ENCODE peak calls at places on chromosomes 1 and 21, in ten cellular contexts. One of them, this sample, is unnamed.

GRCh38 chr21:38139380-38140168 is 117.2 kb upstream of the KCNJ15 start:
- DNase-seq in HFF-Myc: no peak
- DNase-seq in H9: no peak
- DNase-seq in esophagus muscularis mucosa: no peak
- DNase-seq in dorsolateral prefrontal cortex: no peak
- DNase-seq in Calu3: peak; percentile 1
- DNase-seq in kidney epithelial cell: peak; percentile 44
- DNase-seq in psoas muscle: no peak
- DNase-seq in adrenal gland: no peak
- DNase-seq in AG04450: peak; percentile 24
- DNase-seq in this sample: no peak

GRCh38 chr1:201214886-201215285 is 24.3 kb downstream of the IGFN1 start:
- DNase-seq in HFF-Myc: no peak
- DNase-seq in H9: no peak
- DNase-seq in esophagus muscularis mucosa: no peak
- DNase-seq in dorsolateral prefrontal cortex: no peak
- DNase-seq in Calu3: no peak
- DNase-seq in kidney epithelial cell: no peak
- DNase-seq in psoas muscle: no peak
- DNase-seq in adrenal gland: no peak
- DNase-seq in AG04450: no peak
- DNase-seq in this sample: no peak

GRCh38 chr21:26962516-26963305 is 4.2 kb downstream of the ADAMTS5 start:
- DNase-seq in HFF-Myc: no peak
- DNase-seq in H9: no peak
- DNase-seq in esophagus muscularis mucosa: no peak
- DNase-seq in dorsolateral prefrontal cortex: no peak
- DNase-seq in Calu3: no peak
- DNase-seq in kidney epithelial cell: no peak
- DNase-seq in psoas muscle: no peak
- DNase-seq in adrenal gland: no peak
- DNase-seq in AG04450: no peak
- DNase-seq in this sample: no peak

GRCh38 chr1:23613191-23614126 is 54.2 kb upstream of the ID3 start:
- DNase-seq in HFF-Myc: no peak
- DNase-seq in H9: no peak
- DNase-seq in esophagus muscularis mucosa: no peak
- DNase-seq in dorsolateral prefrontal cortex: no peak
- DNase-seq in Calu3: no peak
- DNase-seq in kidney epithelial cell: no peak
- DNase-seq in psoas muscle: no peak
- DNase-seq in adrenal gland: no peak
- DNase-seq in AG04450: no peak
- DNase-seq in this sample: no peak

GRCh38 chr1:101388904-101389546 is 152.2 kb downstream of the S1PR1 start:
- DNase-seq in HFF-Myc: no peak
- DNase-seq in H9: no peak
- DNase-seq in esophagus muscularis mucosa: no peak
- DNase-seq in dorsolateral prefrontal cortex: no peak
- DNase-seq in Calu3: no peak
- DNase-seq in kidney epithelial cell: peak; percentile 5
- DNase-seq in psoas muscle: no peak
- DNase-seq in adrenal gland: no peak
- DNase-seq in AG04450: no peak
- DNase-seq in this sample: no peak

GRCh38 chr1:11062965-11063401 is 3.2 kb upstream of the SRM start:
- DNase-seq in HFF-Myc: no peak
- DNase-seq in H9: no peak
- DNase-seq in esophagus muscularis mucosa: no peak
- DNase-seq in dorsolateral prefrontal cortex: peak; percentile 41
- DNase-seq in Calu3: no peak
- DNase-seq in kidney epithelial cell: no peak
- DNase-seq in psoas muscle: peak; percentile 14
- DNase-seq in adrenal gland: no peak
- DNase-seq in AG04450: no peak
- DNase-seq in this sample: no peak

GRCh38 chr21:43906585-43907370 is 41.8 kb downstream of the AGPAT3 start:
- DNase-seq in HFF-Myc: no peak
- DNase-seq in H9: no peak
- DNase-seq in esophagus muscularis mucosa: no peak
- DNase-seq in dorsolateral prefrontal cortex: no peak
- DNase-seq in Calu3: no peak
- DNase-seq in kidney epithelial cell: no peak
- DNase-seq in psoas muscle: no peak
- DNase-seq in adrenal gland: no peak
- DNase-seq in AG04450: no peak
- DNase-seq in this sample: no peak

GRCh38 chr21:42653492-42654061 is at the start of gene PDE9A:
- DNase-seq in HFF-Myc: no peak
- DNase-seq in H9: peak; percentile 69
- DNase-seq in esophagus muscularis mucosa: no peak
- DNase-seq in dorsolateral prefrontal cortex: no peak
- DNase-seq in Calu3: peak; percentile 35
- DNase-seq in kidney epithelial cell: no peak
- DNase-seq in psoas muscle: peak; percentile 55
- DNase-seq in adrenal gland: peak; percentile 66
- DNase-seq in AG04450: no peak
- DNase-seq in this sample: peak; percentile 75

GRCh38 chr1:83763281-83764095 is 235.4 kb downstream of the TTLL7 start:
- DNase-seq in HFF-Myc: no peak
- DNase-seq in H9: no peak
- DNase-seq in esophagus muscularis mucosa: no peak
- DNase-seq in dorsolateral prefrontal cortex: no peak
- DNase-seq in Calu3: no peak
- DNase-seq in kidney epithelial cell: no peak
- DNase-seq in psoas muscle: no peak
- DNase-seq in adrenal gland: no peak
- DNase-seq in AG04450: no peak
- DNase-seq in this sample: no peak

GRCh38 chr1:211697356-211697755 is 21.9 kb upstream of the NEK2 start:
- DNase-seq in HFF-Myc: no peak
- DNase-seq in H9: no peak
- DNase-seq in esophagus muscularis mucosa: no peak
- DNase-seq in dorsolateral prefrontal cortex: no peak
- DNase-seq in Calu3: no peak
- DNase-seq in kidney epithelial cell: no peak
- DNase-seq in psoas muscle: no peak
- DNase-seq in adrenal gland: no peak
- DNase-seq in AG04450: no peak
- DNase-seq in this sample: peak; percentile 6

GRCh38 chr1:56429288-56429687 is 150.1 kb downstream of the PLPP3 start:
- DNase-seq in HFF-Myc: no peak
- DNase-seq in H9: no peak
- DNase-seq in esophagus muscularis mucosa: no peak
- DNase-seq in dorsolateral prefrontal cortex: no peak
- DNase-seq in Calu3: no peak
- DNase-seq in kidney epithelial cell: no peak
- DNase-seq in psoas muscle: no peak
- DNase-seq in adrenal gland: no peak
- DNase-seq in AG04450: no peak
- DNase-seq in this sample: no peak

GRCh38 chr1:184555665-184556641 is 169.1 kb downstream of the C1orf21 start:
- DNase-seq in HFF-Myc: no peak
- DNase-seq in H9: no peak
- DNase-seq in esophagus muscularis mucosa: no peak
- DNase-seq in dorsolateral prefrontal cortex: no peak
- DNase-seq in Calu3: no peak
- DNase-seq in kidney epithelial cell: no peak
- DNase-seq in psoas muscle: no peak
- DNase-seq in adrenal gland: no peak
- DNase-seq in AG04450: no peak
- DNase-seq in this sample: no peak

DNA sequence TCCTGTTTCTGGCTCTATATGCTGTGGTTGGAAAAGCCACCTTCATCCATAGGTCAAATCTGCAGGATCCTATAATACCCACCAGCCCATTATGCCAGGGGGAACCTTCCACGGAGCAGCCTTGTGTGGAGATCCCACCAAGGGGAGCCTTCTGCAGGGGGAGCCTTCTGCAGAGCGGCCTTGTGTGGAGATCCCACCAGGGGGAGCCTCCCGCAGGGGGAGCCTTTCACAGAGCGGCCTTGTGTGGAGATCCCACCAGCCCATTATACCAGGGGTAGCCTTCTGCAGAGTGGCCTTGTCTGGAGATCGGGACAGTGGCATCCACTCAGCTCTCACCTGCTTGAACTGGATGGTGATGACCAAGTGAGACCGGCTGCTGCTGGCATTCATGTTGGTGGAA is 85.3 kb downstream of the SCCPDH start:
- DNase-seq in HFF-Myc: no peak
- DNase-seq in H9: no peak
- DNase-seq in esophagus muscularis mucosa: no peak
- DNase-seq in dorsolateral prefrontal cortex: no peak
- DNase-seq in Calu3: no peak
- DNase-seq in kidney epithelial cell: no peak
- DNase-seq in psoas muscle: no peak
- DNase-seq in adrenal gland: no peak
- DNase-seq in AG04450: no peak
- DNase-seq in this sample: peak; percentile 13
- TF ChIP-seq CTCF in HFF-Myc: no peak
- TF ChIP-seq CTCF in H9: peak; percentile 31
- TF ChIP-seq CTCF in esophagus muscularis mucosa: no peak
- TF ChIP-seq CTCF in dorsolateral prefrontal cortex: no peak
- TF ChIP-seq CTCF in Calu3: no peak
- TF ChIP-seq CTCF in kidney epithelial cell: no peak
- TF ChIP-seq CTCF in psoas muscle: no peak
- TF ChIP-seq CTCF in adrenal gland: no peak
- TF ChIP-seq CTCF in AG04450: peak; percentile 8
- TF ChIP-seq CTCF in this sample: no peak

DNA sequence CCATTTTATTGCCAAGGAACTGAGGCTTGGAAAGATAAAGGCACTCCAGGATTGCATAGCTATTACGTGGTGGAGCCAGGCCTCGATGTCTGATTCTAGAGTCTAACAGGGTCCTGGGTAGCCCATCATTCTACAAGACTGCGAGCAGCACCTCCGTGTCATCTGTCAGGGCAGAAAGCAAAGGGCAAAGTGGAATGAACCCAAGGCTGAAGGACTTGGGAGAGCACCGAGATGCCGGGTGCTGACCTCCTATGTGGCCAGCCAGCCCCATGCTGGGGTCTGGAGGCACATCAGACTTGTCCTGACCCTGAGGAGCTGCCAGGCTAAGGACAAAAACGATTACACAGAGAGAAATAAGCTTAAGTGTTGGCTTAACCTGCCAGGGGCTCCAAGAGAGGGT is 62.3 kb downstream of the MRPL37 start:
- DNase-seq in HFF-Myc: no peak
- DNase-seq in H9: no peak
- DNase-seq in esophagus muscularis mucosa: no peak
- DNase-seq in dorsolateral prefrontal cortex: no peak
- DNase-seq in Calu3: no peak
- DNase-seq in kidney epithelial cell: no peak
- DNase-seq in psoas muscle: no peak
- DNase-seq in adrenal gland: no peak
- DNase-seq in AG04450: no peak
- DNase-seq in this sample: no peak
- TF ChIP-seq CTCF in HFF-Myc: no peak
- TF ChIP-seq CTCF in H9: no peak
- TF ChIP-seq CTCF in esophagus muscularis mucosa: no peak
- TF ChIP-seq CTCF in dorsolateral prefrontal cortex: no peak
- TF ChIP-seq CTCF in Calu3: no peak
- TF ChIP-seq CTCF in kidney epithelial cell: no peak
- TF ChIP-seq CTCF in psoas muscle: no peak
- TF ChIP-seq CTCF in adrenal gland: no peak
- TF ChIP-seq CTCF in AG04450: no peak
- TF ChIP-seq CTCF in this sample: no peak

GRCh38 chr1:165827199-165828102 is at the start of gene UCK2:
- DNase-seq in HFF-Myc: no peak
- DNase-seq in H9: peak; percentile 91
- DNase-seq in esophagus muscularis mucosa: peak; percentile 93
- DNase-seq in dorsolateral prefrontal cortex: peak; percentile 70
- DNase-seq in Calu3: peak; percentile 87
- DNase-seq in kidney epithelial cell: peak; percentile 28
- DNase-seq in psoas muscle: peak; percentile 89
- DNase-seq in adrenal gland: peak; percentile 77
- DNase-seq in AG04450: peak; percentile 43
- DNase-seq in this sample: peak; percentile 79

GRCh38 chr1:165826565-165826964 is 849 bp upstream of the UCK2 start:
- DNase-seq in HFF-Myc: no peak
- DNase-seq in H9: no peak
- DNase-seq in esophagus muscularis mucosa: no peak
- DNase-seq in dorsolateral prefrontal cortex: no peak
- DNase-seq in Calu3: no peak
- DNase-seq in kidney epithelial cell: no peak
- DNase-seq in psoas muscle: no peak
- DNase-seq in adrenal gland: no peak
- DNase-seq in AG04450: no peak
- DNase-seq in this sample: no peak

GRCh38 chr1:165829888-165830287 is 2.5 kb downstream of the UCK2 start:
- DNase-seq in HFF-Myc: no peak
- DNase-seq in H9: no peak
- DNase-seq in esophagus muscularis mucosa: no peak
- DNase-seq in dorsolateral prefrontal cortex: no peak
- DNase-seq in Calu3: no peak
- DNase-seq in kidney epithelial cell: no peak
- DNase-seq in psoas muscle: no peak
- DNase-seq in adrenal gland: no peak
- DNase-seq in AG04450: no peak
- DNase-seq in this sample: no peak

GRCh38 chr1:165828581-165829329 is 1.3 kb downstream of the UCK2 start:
- DNase-seq in HFF-Myc: peak; percentile 53
- DNase-seq in H9: peak; percentile 58
- DNase-seq in esophagus muscularis mucosa: no peak
- DNase-seq in dorsolateral prefrontal cortex: peak; percentile 33
- DNase-seq in Calu3: peak; percentile 69
- DNase-seq in kidney epithelial cell: peak; percentile 59
- DNase-seq in psoas muscle: peak; percentile 62
- DNase-seq in adrenal gland: peak; percentile 38
- DNase-seq in AG04450: peak; percentile 76
- DNase-seq in this sample: peak; percentile 65

DNA sequence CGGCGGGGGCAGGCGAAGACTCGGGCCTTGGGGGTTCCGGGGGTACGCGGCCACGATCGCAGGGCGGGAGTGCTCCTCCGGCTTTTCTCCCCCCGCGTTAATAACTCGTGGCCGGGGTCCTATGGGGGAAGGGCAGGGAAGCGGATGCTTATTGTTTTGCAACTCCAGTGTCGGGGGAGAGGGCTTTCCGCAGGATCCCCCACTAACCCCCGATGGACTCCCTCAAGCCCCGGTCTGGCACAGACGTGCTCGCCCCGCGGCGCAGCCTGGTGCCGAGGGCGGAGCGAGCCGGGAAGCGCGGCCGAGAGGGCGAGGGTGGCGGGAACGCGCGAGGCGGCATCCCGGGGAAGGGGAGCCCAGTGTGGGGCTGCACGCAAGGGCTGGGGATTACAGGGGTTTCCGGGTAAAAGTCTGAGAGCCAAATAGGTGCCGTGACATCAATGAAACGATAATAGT is 717 bp downstream of the UCK2 start:
- DNase-seq in HFF-Myc: no peak
- DNase-seq in H9: peak; percentile 33
- DNase-seq in esophagus muscularis mucosa: no peak
- DNase-seq in dorsolateral prefrontal cortex: peak; percentile 52
- DNase-seq in Calu3: peak; percentile 70
- DNase-seq in kidney epithelial cell: no peak
- DNase-seq in psoas muscle: peak; percentile 65
- DNase-seq in adrenal gland: peak; percentile 48
- DNase-seq in AG04450: no peak
- DNase-seq in this sample: peak; percentile 55
- TF ChIP-seq CTCF in HFF-Myc: no peak
- TF ChIP-seq CTCF in H9: no peak
- TF ChIP-seq CTCF in esophagus muscularis mucosa: no peak
- TF ChIP-seq CTCF in dorsolateral prefrontal cortex: peak; percentile 19
- TF ChIP-seq CTCF in Calu3: no peak
- TF ChIP-seq CTCF in kidney epithelial cell: no peak
- TF ChIP-seq CTCF in psoas muscle: no peak
- TF ChIP-seq CTCF in adrenal gland: no peak
- TF ChIP-seq CTCF in AG04450: peak; percentile 7
- TF ChIP-seq CTCF in this sample: no peak

GRCh38 chr1:54995013-54995760 is 3.5 kb upstream of the BSND start:
- DNase-seq in HFF-Myc: no peak
- DNase-seq in H9: peak; percentile 64
- DNase-seq in esophagus muscularis mucosa: no peak
- DNase-seq in dorsolateral prefrontal cortex: no peak
- DNase-seq in Calu3: no peak
- DNase-seq in kidney epithelial cell: no peak
- DNase-seq in psoas muscle: no peak
- DNase-seq in adrenal gland: no peak
- DNase-seq in AG04450: no peak
- DNase-seq in this sample: no peak
- TF ChIP-seq CTCF in HFF-Myc: no peak
- TF ChIP-seq CTCF in H9: no peak
- TF ChIP-seq CTCF in esophagus muscularis mucosa: no peak
- TF ChIP-seq CTCF in dorsolateral prefrontal cortex: no peak
- TF ChIP-seq CTCF in Calu3: no peak
- TF ChIP-seq CTCF in kidney epithelial cell: no peak
- TF ChIP-seq CTCF in psoas muscle: no peak
- TF ChIP-seq CTCF in adrenal gland: no peak
- TF ChIP-seq CTCF in AG04450: no peak
- TF ChIP-seq CTCF in this sample: no peak

This sample was measured in D721Med.